ENCODE peak calls at places on chromosomes 3 and 15, in five cellular contexts. One of them, this sample, is unnamed.
A peak's percentile ranks its signal among the peaks of the same experiment; 100 is the strongest.

GRCh38 chr3:146241523-146242240 is 9.2 kb downstream of the PLSCR4 start:
- DNase-seq in fibroblast of pulmonary artery: peak; percentile 64
- DNase-seq in GM12864: no peak
- DNase-seq in WTC11: no peak
- DNase-seq in fibroblast of mammary gland: peak; percentile 90
- DNase-seq in this sample: no peak

GRCh38 chr3:108153451-108153981 is 62.7 kb upstream of the CD47 start:
- DNase-seq in fibroblast of pulmonary artery: peak; percentile 74
- DNase-seq in GM12864: peak; percentile 36
- DNase-seq in WTC11: peak; percentile 61
- DNase-seq in fibroblast of mammary gland: peak; percentile 78
- DNase-seq in this sample: peak; percentile 50

GRCh38 chr3:13480340-13481318 is 523 bp downstream of the HDAC11 start:
- DNase-seq in fibroblast of pulmonary artery: no peak
- DNase-seq in GM12864: no peak
- DNase-seq in WTC11: peak; percentile 49
- DNase-seq in fibroblast of mammary gland: peak; percentile 28
- DNase-seq in this sample: no peak

GRCh38 chr15:45328663-45329062 is 49.7 kb downstream of the GATM start:
- DNase-seq in fibroblast of pulmonary artery: no peak
- DNase-seq in GM12864: no peak
- DNase-seq in WTC11: no peak
- DNase-seq in fibroblast of mammary gland: no peak
- DNase-seq in this sample: no peak

GRCh38 chr3:54223063-54223462 is 100.7 kb downstream of the CACNA2D3 start:
- DNase-seq in fibroblast of pulmonary artery: no peak
- DNase-seq in GM12864: no peak
- DNase-seq in WTC11: no peak
- DNase-seq in fibroblast of mammary gland: no peak
- DNase-seq in this sample: no peak

GRCh38 chr3:46934508-46935167 is 41.9 kb downstream of the CCDC12 start:
- DNase-seq in fibroblast of pulmonary artery: peak; percentile 55
- DNase-seq in GM12864: no peak
- DNase-seq in WTC11: no peak
- DNase-seq in fibroblast of mammary gland: peak; percentile 60
- DNase-seq in this sample: no peak

GRCh38 chr3:37530298-37530697 is 331.4 kb upstream of the CTDSPL start:
- DNase-seq in fibroblast of pulmonary artery: no peak
- DNase-seq in GM12864: no peak
- DNase-seq in WTC11: no peak
- DNase-seq in fibroblast of mammary gland: no peak
- DNase-seq in this sample: no peak

GRCh38 chr3:185992801-185993467 is 55.1 kb upstream of the TRA2B start:
- DNase-seq in fibroblast of pulmonary artery: no peak
- DNase-seq in GM12864: no peak
- DNase-seq in WTC11: no peak
- DNase-seq in fibroblast of mammary gland: peak; percentile 59
- DNase-seq in this sample: no peak

GRCh38 chr15:68666812-68667450 is 88.1 kb downstream of the CORO2B start:
- DNase-seq in fibroblast of pulmonary artery: no peak
- DNase-seq in GM12864: no peak
- DNase-seq in WTC11: no peak
- DNase-seq in fibroblast of mammary gland: no peak
- DNase-seq in this sample: no peak

GRCh38 chr3:58531956-58532355 is 5.0 kb downstream of the ACOX2 start:
- DNase-seq in fibroblast of pulmonary artery: no peak
- DNase-seq in GM12864: no peak
- DNase-seq in WTC11: no peak
- DNase-seq in fibroblast of mammary gland: peak; percentile 37
- DNase-seq in this sample: no peak

GRCh38 chr3:101142160-101142559 is 148.9 kb upstream of the ABI3BP start:
- DNase-seq in fibroblast of pulmonary artery: no peak
- DNase-seq in GM12864: no peak
- DNase-seq in WTC11: no peak
- DNase-seq in fibroblast of mammary gland: no peak
- DNase-seq in this sample: no peak

GRCh38 chr3:43028678-43029490 is 49.8 kb downstream of the GASK1A start:
- DNase-seq in fibroblast of pulmonary artery: no peak
- DNase-seq in GM12864: no peak
- DNase-seq in WTC11: no peak
- DNase-seq in fibroblast of mammary gland: no peak
- DNase-seq in this sample: no peak

GRCh38 chr15:39030291-39031070 is 465.9 kb upstream of the RASGRP1 start:
- DNase-seq in fibroblast of pulmonary artery: no peak
- DNase-seq in GM12864: no peak
- DNase-seq in WTC11: no peak
- DNase-seq in fibroblast of mammary gland: no peak
- DNase-seq in this sample: no peak

GRCh38 chr3:127002195-127003174 is 19.6 kb downstream of the PLXNA1 start:
- DNase-seq in fibroblast of pulmonary artery: peak; percentile 92
- DNase-seq in GM12864: peak; percentile 27
- DNase-seq in WTC11: peak; percentile 91
- DNase-seq in fibroblast of mammary gland: peak; percentile 90
- DNase-seq in this sample: no peak
- TF ChIP-seq CTCF in fibroblast of pulmonary artery: peak; percentile 52
- TF ChIP-seq CTCF in GM12864: peak; percentile 51
- TF ChIP-seq CTCF in WTC11: no peak
- TF ChIP-seq CTCF in fibroblast of mammary gland: peak; percentile 44
- TF ChIP-seq CTCF in this sample: no peak

GRCh38 chr3:183560607-183561006 is 5.1 kb upstream of the KLHL6 start:
- DNase-seq in fibroblast of pulmonary artery: no peak
- DNase-seq in GM12864: peak; percentile 24
- DNase-seq in WTC11: no peak
- DNase-seq in fibroblast of mammary gland: no peak
- DNase-seq in this sample: peak; percentile 53
- TF ChIP-seq CTCF in fibroblast of pulmonary artery: no peak
- TF ChIP-seq CTCF in GM12864: peak; percentile 49
- TF ChIP-seq CTCF in WTC11: no peak
- TF ChIP-seq CTCF in fibroblast of mammary gland: no peak
- TF ChIP-seq CTCF in this sample: peak; percentile 52

GRCh38 chr3:195030791-195031321 is 240.1 kb downstream of the XXYLT1 start:
- DNase-seq in fibroblast of pulmonary artery: peak; percentile 44
- DNase-seq in GM12864: no peak
- DNase-seq in WTC11: no peak
- DNase-seq in fibroblast of mammary gland: no peak
- DNase-seq in this sample: no peak
- TF ChIP-seq CTCF in fibroblast of pulmonary artery: no peak
- TF ChIP-seq CTCF in GM12864: no peak
- TF ChIP-seq CTCF in WTC11: no peak
- TF ChIP-seq CTCF in fibroblast of mammary gland: no peak
- TF ChIP-seq CTCF in this sample: no peak

GRCh38 chr15:99343836-99344551 is 92.7 kb downstream of the LRRC28 start:
- DNase-seq in fibroblast of pulmonary artery: peak; percentile 26
- DNase-seq in GM12864: no peak
- DNase-seq in WTC11: peak; percentile 66
- DNase-seq in fibroblast of mammary gland: no peak
- DNase-seq in this sample: no peak
- TF ChIP-seq CTCF in fibroblast of pulmonary artery: peak; percentile 38
- TF ChIP-seq CTCF in GM12864: peak; percentile 50
- TF ChIP-seq CTCF in WTC11: peak; percentile 31
- TF ChIP-seq CTCF in fibroblast of mammary gland: peak; percentile 7
- TF ChIP-seq CTCF in this sample: peak; percentile 41

GRCh38 chr3:106485802-106486201 is 617.0 kb upstream of the CBLB start:
- DNase-seq in fibroblast of pulmonary artery: no peak
- DNase-seq in GM12864: no peak
- DNase-seq in WTC11: no peak
- DNase-seq in fibroblast of mammary gland: no peak
- DNase-seq in this sample: no peak

GRCh38 chr3:106482436-106482835 is 613.6 kb upstream of the CBLB start:
- DNase-seq in fibroblast of pulmonary artery: peak; percentile 58
- DNase-seq in GM12864: no peak
- DNase-seq in WTC11: no peak
- DNase-seq in fibroblast of mammary gland: no peak
- DNase-seq in this sample: no peak

GRCh38 chr3:106488288-106488687 is 619.5 kb upstream of the CBLB start:
- DNase-seq in fibroblast of pulmonary artery: no peak
- DNase-seq in GM12864: no peak
- DNase-seq in WTC11: no peak
- DNase-seq in fibroblast of mammary gland: no peak
- DNase-seq in this sample: no peak

DNA sequence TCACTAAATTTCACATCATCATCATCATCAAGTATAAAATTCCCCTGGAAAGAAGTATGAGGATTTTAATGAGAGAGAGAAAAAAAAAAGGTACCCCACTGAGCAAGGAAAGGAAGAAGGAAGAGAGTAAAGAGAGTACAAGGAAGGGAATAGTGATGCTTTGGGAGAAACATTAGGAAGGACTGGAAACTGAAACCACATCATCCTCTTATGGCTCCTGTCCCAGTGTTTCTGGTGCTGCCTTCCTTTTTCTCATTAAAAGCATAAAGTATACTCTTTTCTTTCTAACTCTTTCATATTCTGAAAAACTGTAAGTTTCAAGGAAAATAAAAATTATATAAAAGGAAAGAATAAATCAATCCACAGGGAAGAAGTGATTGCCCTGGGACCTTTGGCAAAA is 616.4 kb upstream of the CBLB start:
- DNase-seq in fibroblast of pulmonary artery: no peak
- DNase-seq in GM12864: no peak
- DNase-seq in WTC11: no peak
- DNase-seq in fibroblast of mammary gland: peak; percentile 3
- DNase-seq in this sample: no peak
- TF ChIP-seq CTCF in fibroblast of pulmonary artery: no peak
- TF ChIP-seq CTCF in GM12864: no peak
- TF ChIP-seq CTCF in WTC11: no peak
- TF ChIP-seq CTCF in fibroblast of mammary gland: no peak
- TF ChIP-seq CTCF in this sample: no peak

DNA sequence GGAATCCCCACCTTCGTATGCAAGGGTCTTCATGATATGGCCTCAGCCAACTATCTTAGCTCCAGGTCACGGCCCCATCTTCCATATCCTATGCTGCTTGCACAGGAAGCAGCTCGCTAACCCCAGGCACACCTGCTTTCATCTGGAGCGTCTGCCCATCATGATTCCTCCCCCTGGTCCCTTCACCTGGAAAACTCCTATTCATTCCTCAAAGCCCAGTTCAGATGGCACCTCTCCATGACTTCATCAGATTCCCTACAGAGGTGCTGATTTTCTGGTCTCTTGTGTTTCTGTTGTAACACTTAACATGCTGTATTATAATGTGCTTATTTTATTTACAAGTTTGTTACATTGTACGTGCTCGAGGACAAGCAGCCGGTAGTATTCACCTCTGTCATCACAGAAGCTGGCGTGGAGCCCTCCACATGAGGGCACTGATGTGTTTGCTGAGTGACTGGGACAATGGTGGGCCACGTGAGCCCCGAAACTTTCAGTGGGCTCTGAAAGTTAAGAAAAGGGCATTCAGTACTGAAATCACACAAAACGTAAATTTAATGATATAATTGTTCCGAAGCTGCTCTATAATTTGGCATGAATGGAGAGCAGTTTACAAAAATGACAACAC is 16.2 kb downstream of the MUC20 start:
- DNase-seq in fibroblast of pulmonary artery: no peak
- DNase-seq in GM12864: no peak
- DNase-seq in WTC11: no peak
- DNase-seq in fibroblast of mammary gland: no peak
- DNase-seq in this sample: no peak
- TF ChIP-seq CTCF in fibroblast of pulmonary artery: no peak
- TF ChIP-seq CTCF in GM12864: no peak
- TF ChIP-seq CTCF in WTC11: no peak
- TF ChIP-seq CTCF in fibroblast of mammary gland: no peak
- TF ChIP-seq CTCF in this sample: no peak

DNA sequence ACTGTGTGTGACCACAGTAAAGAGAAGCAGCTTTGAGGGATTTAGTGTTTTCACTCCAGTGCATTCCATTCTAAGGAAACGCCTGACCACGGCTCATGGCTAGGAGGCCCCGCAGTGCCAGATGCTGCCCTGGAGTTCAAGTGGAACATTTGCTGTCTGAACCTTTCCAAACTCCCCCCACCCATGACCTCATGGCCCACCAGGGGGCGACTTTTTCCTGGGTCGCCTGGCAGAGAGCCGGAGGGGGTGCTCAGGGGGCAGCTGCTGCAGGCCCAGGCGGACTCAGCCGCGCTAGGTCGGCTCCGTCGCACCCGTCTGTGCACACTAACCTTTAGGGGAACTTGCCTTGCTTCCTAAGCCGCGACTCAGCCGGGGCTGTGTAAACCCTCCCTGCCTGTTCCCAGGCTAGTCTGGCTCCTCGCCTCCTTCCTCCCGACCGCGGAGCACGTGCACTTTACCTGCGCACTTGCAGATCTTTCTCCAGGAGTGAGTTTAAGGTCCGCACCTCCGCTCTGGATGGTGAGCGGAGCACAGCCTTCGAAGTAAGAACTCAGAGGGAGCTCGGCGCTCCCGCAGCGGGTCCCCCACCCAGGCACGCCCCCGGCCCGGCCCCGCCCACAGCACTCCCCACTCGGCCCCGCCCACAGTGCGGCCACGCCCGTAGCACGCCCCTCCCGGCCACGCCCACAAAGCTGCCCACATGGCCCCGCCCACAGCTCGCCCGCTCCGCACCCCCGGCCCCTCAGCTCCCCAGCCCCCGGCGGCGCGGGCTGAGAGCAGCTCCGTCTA is at the start of gene OCA2:
- DNase-seq in fibroblast of pulmonary artery: peak; percentile 25
- DNase-seq in GM12864: no peak
- DNase-seq in WTC11: peak; percentile 92
- DNase-seq in fibroblast of mammary gland: no peak
- DNase-seq in this sample: no peak
- TF ChIP-seq CTCF in fibroblast of pulmonary artery: peak; percentile 11
- TF ChIP-seq CTCF in GM12864: no peak
- TF ChIP-seq CTCF in WTC11: no peak
- TF ChIP-seq CTCF in fibroblast of mammary gland: no peak
- TF ChIP-seq CTCF in this sample: peak; percentile 15

DNA sequence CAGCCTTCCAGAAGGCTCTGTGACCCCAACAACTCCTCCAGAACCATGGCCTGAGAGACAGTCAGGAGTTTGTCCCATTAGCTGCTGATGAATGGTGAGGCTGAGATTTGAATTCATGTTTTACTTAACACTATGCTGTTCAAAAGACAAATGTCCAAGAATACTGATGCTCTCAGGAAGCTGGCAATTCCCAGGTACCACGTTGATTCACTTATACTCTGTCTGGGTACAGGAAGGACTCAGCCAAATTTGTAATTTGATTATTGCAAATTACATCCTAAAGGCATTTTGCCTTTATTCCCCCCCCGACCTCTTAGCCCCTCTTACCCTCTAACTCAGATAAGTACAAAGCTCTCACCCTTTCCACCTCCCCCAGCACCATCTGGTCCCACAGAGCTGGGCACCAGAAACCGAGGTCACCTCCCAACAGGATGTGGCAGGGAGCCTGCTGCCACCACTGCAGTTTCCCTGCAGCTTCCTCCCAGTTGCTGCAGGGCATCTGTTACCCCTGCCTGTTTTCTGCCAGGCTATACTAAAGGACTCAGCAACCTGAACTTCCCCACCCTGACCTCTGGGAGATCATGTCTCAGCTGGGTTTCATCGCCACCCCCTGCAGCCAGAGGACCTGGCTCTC is 33.6 kb downstream of the EAF1 start:
- DNase-seq in fibroblast of pulmonary artery: no peak
- DNase-seq in GM12864: no peak
- DNase-seq in WTC11: no peak
- DNase-seq in fibroblast of mammary gland: no peak
- DNase-seq in this sample: no peak
- TF ChIP-seq CTCF in fibroblast of pulmonary artery: no peak
- TF ChIP-seq CTCF in GM12864: no peak
- TF ChIP-seq CTCF in WTC11: no peak
- TF ChIP-seq CTCF in fibroblast of mammary gland: no peak
- TF ChIP-seq CTCF in this sample: no peak

This sample was measured in GM13977.